ENCODE peak calls at places on chromosome 1, in four cellular contexts. F is WTC11, T is germinal center, G is GM04504. C is an unnamed sample.

GRCh38 chr1:237938553-237938952 is 47.8 kb upstream of the ZP4 start:
- DNase-seq in F (peak), T (no peak), G (no peak), C (no peak)

GRCh38 chr1:68703921-68704354 is 207.1 kb upstream of the DEPDC1 start:
- DNase-seq in G (no peak), T (no peak), F (no peak), C (no peak)

GRCh38 chr1:227816750-227817446 is 1.4 kb downstream of the PRSS38 start:
- DNase-seq in T (no peak), G (no peak), F (no peak), C (no peak)

GRCh38 chr1:183674339-183674738 is 21.2 kb upstream of the APOBEC4 start:
- DNase-seq in T (no peak), G (peak), F (no peak), C (no peak)

GRCh38 chr1:22660716-22661241 is 7.7 kb downstream of the C1QB start:
- DNase-seq in G (no peak), T (no peak), F (no peak), C (no peak)

GRCh38 chr1:34984435-34985062 is 598 bp downstream of the TMEM35B start:
- DNase-seq in G (peak), T (no peak), F (no peak), C (peak)

GRCh38 chr1:168360151-168360550 is 79.5 kb downstream of the TBX19 start:
- DNase-seq in T (no peak), G (no peak), F (no peak), C (no peak)

GRCh38 chr1:53260631-53261247 is 22.4 kb upstream of the MAGOH start:
- DNase-seq in F (no peak), T (no peak), G (no peak), C (no peak)

GRCh38 chr1:59199734-59200376 is 97.0 kb upstream of the FGGY start:
- DNase-seq in G (no peak), T (no peak), F (no peak), C (no peak)

GRCh38 chr1:78491311-78492071 is 717 bp downstream of the PTGFR start:
- DNase-seq in F (peak), G (peak), T (no peak), C (no peak)

GRCh38 chr1:85078903-85079302 is 30.6 kb upstream of the MCOLN3 start:
- DNase-seq in G (no peak), F (no peak), T (no peak), C (peak)

GRCh38 chr1:101960164-101960563 is 36.6 kb downstream of the OLFM3 start:
- DNase-seq in T (no peak), G (no peak), F (no peak), C (no peak)

GRCh38 chr1:225657462-225657989 is 4.6 kb upstream of the ENAH start:
- DNase-seq in T (no peak), F (no peak), G (peak), C (no peak)

GRCh38 chr1:215566556-215567490 is at the start of gene KCTD3:
- DNase-seq in T (peak), F (peak), G (peak), C (no peak)

GRCh38 chr1:196361112-196361714 is 247.0 kb downstream of the KCNT2 start:
- DNase-seq in F (no peak), G (no peak), T (no peak), C (no peak)

GRCh38 chr1:22366346-22366745 is 85.3 kb upstream of the ZBTB40 start:
- DNase-seq in G (no peak), F (no peak), T (no peak), C (no peak)

GRCh38 chr1:99305626-99306025 is 41.3 kb downstream of the PLPPR4 start:
- DNase-seq in F (no peak), G (no peak), T (no peak), C (no peak)

GRCh38 chr1:50611675-50612074 is 188.4 kb upstream of the DMRTA2 start:
- DNase-seq in T (no peak), F (no peak), G (no peak), C (no peak)

GRCh38 chr1:1758692-1759455 is 19.4 kb downstream of the NADK start:
- DNase-seq in F (no peak), T (no peak), G (no peak), C (no peak)

GRCh38 chr1:41371630-41372599 is 10.7 kb downstream of the FOXO6 start:
- DNase-seq in G (no peak), F (peak), T (no peak), C (no peak)

GRCh38 chr1:222629921-222630535 is 12.1 kb downstream of the MIA3 start:
- DNase-seq in T (no peak), F (no peak), G (no peak), C (no peak)

GRCh38 chr1:241440904-241441303 is 78.7 kb downstream of the FH start:
- DNase-seq in T (no peak), F (no peak), G (no peak), C (no peak)

GRCh38 chr1:185733818-185734709 is at the start of gene HMCN1:
- DNase-seq in G (peak), T (no peak), F (peak), C (no peak)

GRCh38 chr1:983736-984475 is 2.0 kb upstream of the PERM1 start:
- DNase-seq in T (peak), G (no peak), F (peak), C (peak)

GRCh38 chr1:112061852-112062451 is 72.5 kb upstream of the KCND3 start:
- DNase-seq in F (no peak), T (no peak), G (no peak), C (no peak)

C was measured in OCI-LY7.